ENCODE peak calls at places on chromosomes 3 and 15, in five cellular contexts. G is AG08395; O is NAMALWA; L is activated CD4-positive, alpha-beta T cell treated with anti-CD3 and anti-CD28 coated beads, Interleukin-2, amount 50 U/mL, for 4 hours; H is Right ventricle myocardium superior. I is an unnamed sample.

GRCh38 chr3:50242371-50242770 is 6.4 kb downstream of the GNAI2 start:
- DNase-seq in H (no peak), G (no peak), O (no peak), L (no peak), I (no peak)

GRCh38 chr3:107263269-107264021 is 113.8 kb upstream of the CCDC54 start:
- DNase-seq in G (no peak), L (no peak), H (no peak), O (no peak), I (no peak)

GRCh38 chr3:197802505-197803459 is 11.7 kb downstream of the LRCH3 start:
- DNase-seq in G (no peak), L (no peak), H (no peak), O (peak), I (no peak)

GRCh38 chr3:50068134-50068533 is 20.6 kb upstream of the RBM5 start:
- DNase-seq in L (no peak), G (peak), O (no peak), H (no peak), I (no peak)

GRCh38 chr3:10322355-10322715 is 1.4 kb upstream of the SEC13 start:
- DNase-seq in G (no peak), O (peak), L (no peak), H (no peak), I (no peak)

GRCh38 chr3:196317702-196318467 is at the start of gene DYNLT2B:
- DNase-seq in L (peak), O (peak), G (peak), H (peak), I (peak)

GRCh38 chr3:8938021-8938420 is 25.3 kb downstream of the RAD18 start:
- DNase-seq in H (no peak), G (peak), O (peak), L (no peak), I (no peak)

GRCh38 chr3:71511037-71511436 is 72.5 kb downstream of the FOXP1 start:
- DNase-seq in H (no peak), G (peak), L (no peak), O (no peak), I (no peak)

GRCh38 chr3:173587055-173587454 is 189.5 kb downstream of the NLGN1 start:
- DNase-seq in H (no peak), O (no peak), G (no peak), L (no peak), I (no peak)

GRCh38 chr3:139135657-139136056 is 91.0 kb upstream of the PRR23C start:
- DNase-seq in O (no peak), H (no peak), G (no peak), L (no peak), I (no peak)

GRCh38 chr3:52108302-52109232 is 45.7 kb downstream of the POC1A start:
- DNase-seq in O (no peak), G (peak), H (peak), L (no peak), I (no peak)

GRCh38 chr3:87335931-87336330 is 59.5 kb upstream of the POU1F1 start:
- DNase-seq in G (no peak), O (no peak), H (no peak), L (no peak), I (no peak)

GRCh38 chr15:33963831-33964664 is 4.2 kb upstream of the CHRM5 start:
- DNase-seq in L (no peak), G (peak), O (peak), H (no peak), I (no peak)

GRCh38 chr3:35275768-35276167 is 363.6 kb upstream of the ARPP21 start:
- DNase-seq in H (no peak), O (no peak), G (no peak), L (no peak), I (no peak)

GRCh38 chr3:15359677-15360397 is 27.5 kb upstream of the SH3BP5 start:
- DNase-seq in H (no peak), G (no peak), L (no peak), O (no peak), I (no peak)

GRCh38 chr3:72306800-72307341 is 521.9 kb upstream of the PROK2 start:
- DNase-seq in L (no peak), O (no peak), G (no peak), H (no peak), I (no peak)

GRCh38 chr3:137105277-137105977 is 147.6 kb downstream of the IL20RB start:
- DNase-seq in G (peak), H (no peak), O (peak), L (no peak), I (no peak)

GRCh38 chr3:129966876-129967275 is 7.6 kb upstream of the TRH start:
- DNase-seq in G (no peak), O (no peak), L (no peak), H (no peak), I (no peak)

GRCh38 chr3:42513121-42513520 is 10.7 kb downstream of the VIPR1 start:
- DNase-seq in L (no peak), G (no peak), O (no peak), H (peak), I (no peak)

GRCh38 chr15:51493892-51494291 is 128.7 kb downstream of the DMXL2 start:
- DNase-seq in L (no peak), G (no peak), O (no peak), H (no peak), I (no peak)

GRCh38 chr3:197367081-197367780 is 68.8 kb upstream of the DLG1 start:
- DNase-seq in L (no peak), O (no peak), G (peak), H (no peak), I (no peak)

GRCh38 chr3:52998781-52999509 is 46.9 kb downstream of the SFMBT1 start:
- DNase-seq in L (no peak), O (no peak), H (no peak), G (no peak), I (no peak)

GRCh38 chr3:31066999-31067398 is 172.5 kb upstream of the GADL1 start:
- DNase-seq in O (no peak), G (peak), L (no peak), H (no peak), I (no peak)

GRCh38 chr15:73002509-73002908 is 49.8 kb upstream of the NEO1 start:
- DNase-seq in H (no peak), G (peak), L (no peak), O (no peak), I (no peak)

GRCh38 chr3:9727743-9728142 is 3.8 kb upstream of the BRPF1 start:
- DNase-seq in G (no peak), L (no peak), H (no peak), O (no peak), I (no peak)

GRCh38 chr15:63461230-63461629 is 43.2 kb upstream of the USP3 start:
- DNase-seq in L (no peak), O (no peak), G (no peak), H (no peak), I (peak)

GRCh38 chr3:118772036-118773030 is 262.3 kb downstream of the IGSF11 start:
- DNase-seq in O (no peak), H (no peak), G (no peak), L (no peak), I (no peak)

GRCh38 chr3:49013738-49014660 is 4.4 kb downstream of the DALRD3 start:
- DNase-seq in H (no peak), L (peak), O (peak), G (peak), I (peak)

I was measured in H1.